ENCODE peak calls at places on chromosomes 3 and 15, in eight cellular contexts. One of them, this sample, is unnamed.

GRCh38 chr3:196951371-196951770 is 9.0 kb upstream of the NCBP2 start:
- DNase-seq in breast epithelium: no peak
- DNase-seq in left lung: no peak
- DNase-seq in HAP-1: no peak
- DNase-seq in tibial nerve: no peak
- DNase-seq in PC-9: no peak
- DNase-seq in kidney: no peak
- DNase-seq in transverse colon: no peak
- DNase-seq in this sample: no peak

GRCh38 chr15:88616240-88616639 is 4.9 kb upstream of the AEN start:
- DNase-seq in PC-9: no peak
- DNase-seq in HAP-1: no peak
- DNase-seq in left lung: no peak
- DNase-seq in tibial nerve: no peak
- DNase-seq in kidney: no peak
- DNase-seq in breast epithelium: no peak
- DNase-seq in transverse colon: no peak
- DNase-seq in this sample: no peak

GRCh38 chr3:148309390-148310035 is 388.2 kb upstream of the AGTR1 start:
- DNase-seq in kidney: no peak
- DNase-seq in breast epithelium: no peak
- DNase-seq in PC-9: no peak
- DNase-seq in HAP-1: peak; percentile 51
- DNase-seq in transverse colon: peak; percentile 17
- DNase-seq in left lung: no peak
- DNase-seq in tibial nerve: peak; percentile 34
- DNase-seq in this sample: no peak

GRCh38 chr3:69433938-69434263 is 48.0 kb upstream of the FRMD4B start:
- DNase-seq in HAP-1: peak; percentile 85
- DNase-seq in tibial nerve: no peak
- DNase-seq in kidney: no peak
- DNase-seq in transverse colon: no peak
- DNase-seq in left lung: no peak
- DNase-seq in PC-9: peak; percentile 57
- DNase-seq in breast epithelium: no peak
- DNase-seq in this sample: no peak

GRCh38 chr15:74308643-74308945 is 58.9 kb downstream of the CYP11A1 start:
- DNase-seq in kidney: no peak
- DNase-seq in breast epithelium: no peak
- DNase-seq in left lung: no peak
- DNase-seq in tibial nerve: no peak
- DNase-seq in PC-9: no peak
- DNase-seq in transverse colon: no peak
- DNase-seq in HAP-1: no peak
- DNase-seq in this sample: no peak

GRCh38 chr3:23242106-23242505 is 39.0 kb downstream of the UBE2E2 start:
- DNase-seq in breast epithelium: no peak
- DNase-seq in HAP-1: no peak
- DNase-seq in transverse colon: no peak
- DNase-seq in tibial nerve: no peak
- DNase-seq in left lung: no peak
- DNase-seq in PC-9: no peak
- DNase-seq in kidney: no peak
- DNase-seq in this sample: no peak

GRCh38 chr3:23324745-23325144 is 121.6 kb downstream of the UBE2E2 start:
- DNase-seq in kidney: no peak
- DNase-seq in left lung: no peak
- DNase-seq in tibial nerve: no peak
- DNase-seq in breast epithelium: no peak
- DNase-seq in PC-9: peak; percentile 43
- DNase-seq in transverse colon: no peak
- DNase-seq in HAP-1: no peak
- DNase-seq in this sample: no peak

GRCh38 chr3:108719178-108719577 is 38.0 kb downstream of the RETNLB start:
- DNase-seq in HAP-1: no peak
- DNase-seq in transverse colon: no peak
- DNase-seq in left lung: no peak
- DNase-seq in breast epithelium: no peak
- DNase-seq in kidney: no peak
- DNase-seq in tibial nerve: no peak
- DNase-seq in PC-9: no peak
- DNase-seq in this sample: no peak

GRCh38 chr15:52529289-52529929 is 729 bp upstream of the MYO5A start:
- DNase-seq in left lung: no peak
- DNase-seq in PC-9: no peak
- DNase-seq in transverse colon: peak; percentile 20
- DNase-seq in breast epithelium: no peak
- DNase-seq in HAP-1: no peak
- DNase-seq in kidney: no peak
- DNase-seq in tibial nerve: no peak
- DNase-seq in this sample: no peak

GRCh38 chr3:72011495-72011894 is 226.5 kb upstream of the PROK2 start:
- DNase-seq in HAP-1: no peak
- DNase-seq in breast epithelium: peak; percentile 17
- DNase-seq in left lung: no peak
- DNase-seq in kidney: no peak
- DNase-seq in PC-9: no peak
- DNase-seq in transverse colon: no peak
- DNase-seq in tibial nerve: no peak
- DNase-seq in this sample: no peak

GRCh38 chr15:63465104-63465503 is 39.3 kb upstream of the USP3 start:
- DNase-seq in kidney: no peak
- DNase-seq in PC-9: peak; percentile 65
- DNase-seq in transverse colon: no peak
- DNase-seq in HAP-1: no peak
- DNase-seq in breast epithelium: no peak
- DNase-seq in tibial nerve: no peak
- DNase-seq in left lung: no peak
- DNase-seq in this sample: no peak

GRCh38 chr3:151864423-151865101 is 8.9 kb upstream of the SUCNR1 start:
- DNase-seq in kidney: no peak
- DNase-seq in PC-9: peak; percentile 82
- DNase-seq in transverse colon: no peak
- DNase-seq in HAP-1: no peak
- DNase-seq in left lung: no peak
- DNase-seq in tibial nerve: no peak
- DNase-seq in breast epithelium: no peak
- DNase-seq in this sample: no peak

GRCh38 chr15:23069496-23070166 is 30.3 kb upstream of the TUBGCP5 start:
- DNase-seq in left lung: no peak
- DNase-seq in kidney: no peak
- DNase-seq in HAP-1: peak; percentile 13
- DNase-seq in PC-9: peak; percentile 46
- DNase-seq in tibial nerve: no peak
- DNase-seq in transverse colon: no peak
- DNase-seq in breast epithelium: no peak
- DNase-seq in this sample: no peak

GRCh38 chr15:78988361-78988911 is 43.6 kb upstream of the CTSH start:
- DNase-seq in transverse colon: peak; percentile 67
- DNase-seq in PC-9: peak; percentile 97
- DNase-seq in tibial nerve: peak; percentile 79
- DNase-seq in breast epithelium: peak; percentile 91
- DNase-seq in left lung: peak; percentile 95
- DNase-seq in kidney: peak; percentile 93
- DNase-seq in HAP-1: no peak
- DNase-seq in this sample: peak; percentile 80

GRCh38 chr15:58378241-58379085 is 53.3 kb upstream of the LIPC start:
- DNase-seq in kidney: no peak
- DNase-seq in HAP-1: no peak
- DNase-seq in PC-9: no peak
- DNase-seq in transverse colon: no peak
- DNase-seq in left lung: no peak
- DNase-seq in tibial nerve: no peak
- DNase-seq in breast epithelium: no peak
- DNase-seq in this sample: no peak

GRCh38 chr3:106877632-106878031 is 499.6 kb upstream of the CCDC54 start:
- DNase-seq in kidney: no peak
- DNase-seq in PC-9: no peak
- DNase-seq in HAP-1: no peak
- DNase-seq in tibial nerve: no peak
- DNase-seq in left lung: no peak
- DNase-seq in transverse colon: no peak
- DNase-seq in breast epithelium: no peak
- DNase-seq in this sample: no peak

GRCh38 chr3:52829906-52830463 is 487 bp downstream of the ITIH4 start:
- DNase-seq in tibial nerve: no peak
- DNase-seq in HAP-1: no peak
- DNase-seq in transverse colon: no peak
- DNase-seq in left lung: no peak
- DNase-seq in breast epithelium: no peak
- DNase-seq in kidney: no peak
- DNase-seq in PC-9: no peak
- DNase-seq in this sample: no peak

GRCh38 chr3:155676252-155676981 is 68.5 kb downstream of the PLCH1 start:
- DNase-seq in transverse colon: peak; percentile 10
- DNase-seq in kidney: no peak
- DNase-seq in PC-9: peak; percentile 11
- DNase-seq in breast epithelium: no peak
- DNase-seq in tibial nerve: no peak
- DNase-seq in HAP-1: peak; percentile 80
- DNase-seq in left lung: peak; percentile 39
- DNase-seq in this sample: no peak

GRCh38 chr3:161348791-161349400 is 22.4 kb downstream of the SPTSSB start:
- DNase-seq in tibial nerve: no peak
- DNase-seq in left lung: no peak
- DNase-seq in PC-9: no peak
- DNase-seq in transverse colon: no peak
- DNase-seq in kidney: no peak
- DNase-seq in breast epithelium: no peak
- DNase-seq in HAP-1: no peak
- DNase-seq in this sample: no peak

GRCh38 chr3:52086939-52087675 is 30.7 kb upstream of the DUSP7 start:
- DNase-seq in transverse colon: no peak
- DNase-seq in tibial nerve: no peak
- DNase-seq in breast epithelium: no peak
- DNase-seq in HAP-1: no peak
- DNase-seq in left lung: no peak
- DNase-seq in PC-9: no peak
- DNase-seq in kidney: peak; percentile 57
- DNase-seq in this sample: no peak

GRCh38 chr3:129597087-129597791 is 9.2 kb downstream of the PLXND1 start:
- DNase-seq in HAP-1: no peak
- DNase-seq in breast epithelium: no peak
- DNase-seq in kidney: no peak
- DNase-seq in PC-9: no peak
- DNase-seq in left lung: no peak
- DNase-seq in transverse colon: no peak
- DNase-seq in tibial nerve: no peak
- DNase-seq in this sample: no peak
- H3K4me3 ChIP-seq in HAP-1: no peak overlapping the region
- H3K4me3 ChIP-seq in breast epithelium: peak overlapping the region; percentile 56
- H3K4me3 ChIP-seq in kidney: peak overlapping the region; percentile 25
- H3K4me3 ChIP-seq in PC-9: no peak overlapping the region
- H3K4me3 ChIP-seq in left lung: peak overlapping the region; percentile 1
- H3K4me3 ChIP-seq in transverse colon: no peak overlapping the region
- H3K4me3 ChIP-seq in tibial nerve: peak overlapping the region; percentile 30
- H3K4me3 ChIP-seq in this sample: no peak overlapping the region

DNA sequence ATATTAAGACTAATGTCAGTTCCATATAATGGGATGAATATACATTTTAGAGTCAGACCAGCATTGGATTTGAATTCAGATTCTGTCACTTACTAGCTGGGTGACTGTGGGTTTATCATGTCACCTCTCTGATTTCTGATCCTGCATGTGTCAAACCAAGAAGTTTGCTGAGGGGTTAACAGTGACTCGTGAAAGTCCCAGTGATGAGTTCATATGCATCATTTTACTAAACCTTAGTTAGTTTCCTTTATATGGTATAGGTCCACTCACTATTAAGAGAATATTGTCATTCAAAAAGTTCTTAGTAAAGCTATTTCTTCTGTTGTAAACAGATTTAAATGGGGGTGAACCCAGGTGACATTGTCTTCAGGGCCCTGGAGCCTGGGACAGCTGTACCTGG is 102.3 kb downstream of the ZNF621 start:
- DNase-seq in HAP-1: no peak
- DNase-seq in tibial nerve: no peak
- DNase-seq in PC-9: no peak
- DNase-seq in left lung: no peak
- DNase-seq in transverse colon: no peak
- DNase-seq in kidney: no peak
- DNase-seq in breast epithelium: no peak
- DNase-seq in this sample: no peak
- H3K9me3 ChIP-seq in HAP-1: peaks cover 3% of the 10 kb centered on the region
- H3K9me3 ChIP-seq in tibial nerve: peaks cover 10% of the 10 kb centered on the region
- H3K9me3 ChIP-seq in PC-9: peaks cover 7% of the 10 kb centered on the region
- H3K9me3 ChIP-seq in left lung: no peaks in the 10 kb centered on the region
- H3K9me3 ChIP-seq in transverse colon: peaks cover 9% of the 10 kb centered on the region
- H3K9me3 ChIP-seq in kidney: peaks cover 17% of the 10 kb centered on the region
- H3K9me3 ChIP-seq in breast epithelium: peaks cover 7% of the 10 kb centered on the region
- H3K9me3 ChIP-seq in this sample: no peaks in the 10 kb centered on the region

DNA sequence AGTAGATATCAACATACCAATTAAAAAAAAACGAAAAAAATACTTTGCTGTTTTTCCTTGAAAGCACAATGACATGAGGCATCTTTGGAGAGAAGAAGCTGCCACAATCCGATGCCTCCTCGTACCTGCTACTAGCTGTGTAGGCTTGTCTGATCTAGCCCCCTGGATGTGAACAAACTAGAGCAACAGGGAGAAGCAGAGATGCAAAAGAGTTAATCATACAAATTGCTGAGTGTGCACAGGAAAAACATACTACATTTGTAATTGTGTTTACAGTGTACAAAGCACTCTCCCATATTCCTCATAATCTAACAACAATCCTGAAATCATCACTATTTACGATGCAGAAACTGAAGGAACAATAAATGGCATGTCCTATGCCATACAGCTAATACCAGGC is 227.0 kb upstream of the CTNNB1 start:
- DNase-seq in PC-9: no peak
- DNase-seq in left lung: no peak
- DNase-seq in tibial nerve: no peak
- DNase-seq in HAP-1: no peak
- DNase-seq in transverse colon: no peak
- DNase-seq in kidney: no peak
- DNase-seq in breast epithelium: no peak
- DNase-seq in this sample: no peak
- H3K4me3 ChIP-seq in PC-9: no peak overlapping the region
- H3K4me3 ChIP-seq in left lung: no peak overlapping the region
- H3K4me3 ChIP-seq in tibial nerve: no peak overlapping the region
- H3K4me3 ChIP-seq in HAP-1: no peak overlapping the region
- H3K4me3 ChIP-seq in transverse colon: no peak overlapping the region
- H3K4me3 ChIP-seq in kidney: no peak overlapping the region
- H3K4me3 ChIP-seq in breast epithelium: no peak overlapping the region
- H3K4me3 ChIP-seq in this sample: no peak overlapping the region

GRCh38 chr15:25137013-25137412 is 182.2 kb downstream of the SNRPN start:
- DNase-seq in kidney: no peak
- DNase-seq in transverse colon: no peak
- DNase-seq in breast epithelium: no peak
- DNase-seq in tibial nerve: no peak
- DNase-seq in HAP-1: no peak
- DNase-seq in left lung: no peak
- DNase-seq in PC-9: no peak
- DNase-seq in this sample: no peak
- H3K9me3 ChIP-seq in kidney: no peaks in the 10 kb centered on the region
- H3K9me3 ChIP-seq in transverse colon: peaks cover 5% of the 10 kb centered on the region
- H3K9me3 ChIP-seq in breast epithelium: peaks cover 39% of the 10 kb centered on the region
- H3K9me3 ChIP-seq in tibial nerve: peaks cover 8% of the 10 kb centered on the region
- H3K9me3 ChIP-seq in HAP-1: no peaks in the 10 kb centered on the region
- H3K9me3 ChIP-seq in left lung: no peaks in the 10 kb centered on the region
- H3K9me3 ChIP-seq in PC-9: no peaks in the 10 kb centered on the region
- H3K9me3 ChIP-seq in this sample: peaks cover 6% of the 10 kb centered on the region

This sample was measured in ascending aorta.